ENCODE peak calls at places on chromosomes 11 and 22, in four cellular contexts. Y is hypothalamus; C is lung; B is activated CD4-positive, alpha-beta T cell treated with anti-CD3 and anti-CD28 coated beads, Interleukin-2, amount 50 U/mL, for 1 hour. J is an unnamed sample.

GRCh38 chr11:64649304-64649703 is 58.3 kb downstream of the SLC22A12 start:
- DNase-seq in C (no peak), B (no peak), Y (no peak), J (no peak)

GRCh38 chr11:1194231-1194976 is 28.5 kb upstream of the MUC5B start:
- DNase-seq in Y (no peak), C (no peak), B (no peak), J (peak)

GRCh38 chr11:17574799-17575144 is 27.7 kb downstream of the OTOG start:
- DNase-seq in Y (no peak), C (no peak), B (no peak), J (no peak)

GRCh38 chr11:101862410-101863233 is 52.2 kb upstream of the CEP126 start:
- DNase-seq in B (no peak), Y (no peak), C (no peak), J (no peak)

GRCh38 chr22:41799486-41800347 is 762 bp upstream of the CCDC134 start:
- DNase-seq in Y (peak), B (no peak), C (peak), J (peak)

GRCh38 chr11:120715239-120715638 is 203.7 kb downstream of the GRIK4 start:
- DNase-seq in C (no peak), B (no peak), Y (no peak), J (no peak)

GRCh38 chr11:120441592-120441991 is 70.0 kb upstream of the GRIK4 start:
- DNase-seq in Y (no peak), C (no peak), B (no peak), J (no peak)

GRCh38 chr11:1228921-1229451 is 6.1 kb downstream of the MUC5B start:
- DNase-seq in C (no peak), B (no peak), Y (no peak), J (no peak)

GRCh38 chr11:556175-556699 is 4.3 kb downstream of the LMNTD2 start:
- DNase-seq in B (no peak), Y (no peak), C (no peak), J (peak)

GRCh38 chr22:36743591-36744412 is 32.1 kb downstream of the IFT27 start:
- DNase-seq in B (no peak), C (no peak), Y (no peak), J (no peak)

GRCh38 chr11:7077101-7077500 is 11.7 kb upstream of the RBMXL2 start:
- DNase-seq in C (no peak), B (no peak), Y (no peak), J (no peak)

GRCh38 chr11:119709638-119710346 is 19.2 kb downstream of the NECTIN1 start:
- DNase-seq in Y (peak), C (no peak), B (no peak), J (no peak)

GRCh38 chr22:26553056-26553752 is 36.7 kb downstream of the TPST2 start:
- DNase-seq in Y (no peak), B (no peak), C (no peak), J (no peak)

GRCh38 chr11:117096140-117096972 is 1.9 kb downstream of the SIK3 start:
- DNase-seq in C (no peak), B (peak), Y (peak), J (no peak)

GRCh38 chr11:34303028-34303427 is 54.8 kb downstream of the ABTB2 start:
- DNase-seq in Y (no peak), B (no peak), C (no peak), J (no peak)

GRCh38 chr11:132158091-132158490 is 787.7 kb downstream of the NTM start:
- DNase-seq in B (no peak), C (no peak), Y (no peak), J (peak)

GRCh38 chr11:126194121-126194543 is 17.3 kb downstream of the RPUSD4 start:
- DNase-seq in B (peak), C (no peak), Y (no peak), J (peak)

GRCh38 chr11:118615282-118615979 is 8.0 kb downstream of the PHLDB1 start:
- DNase-seq in B (no peak), Y (no peak), C (no peak), J (no peak)

GRCh38 chr11:111378773-111379499 is at the start of gene POU2AF1:
- DNase-seq in B (peak), Y (no peak), C (no peak), J (no peak)